ENCODE peak calls at places on chromosomes 5 and 9, in five cellular contexts. G, Q, Y, Z and I are unnamed samples.

GRCh38 chr5:157977957-157978505 is 119.1 kb upstream of the CLINT1 start:
- DNase-seq in G (no peak), Q (no peak), Y (no peak), Z (no peak), I (no peak)

GRCh38 chr5:94021246-94021645 is 279.8 kb upstream of the POU5F2 start:
- DNase-seq in G (peak), Q (no peak), Y (peak), Z (peak), I (peak)

GRCh38 chr5:170332058-170332457 is 34.5 kb upstream of the LCP2 start:
- DNase-seq in G (no peak), Q (no peak), Y (no peak), Z (no peak), I (no peak)

GRCh38 chr5:74017112-74017511 is 391.1 kb downstream of the ARHGEF28 start:
- DNase-seq in G (no peak), Q (no peak), Y (peak), Z (peak), I (peak)

GRCh38 chr5:86152988-86153560 is 464.7 kb upstream of the COX7C start:
- DNase-seq in G (no peak), Q (no peak), Y (no peak), Z (no peak), I (no peak)

GRCh38 chr9:96025995-96026572 is 150.6 kb downstream of the ERCC6L2 start:
- DNase-seq in G (no peak), Q (no peak), Y (no peak), Z (no peak), I (no peak)

GRCh38 chr5:72647806-72648205 is 140.6 kb upstream of the ZNF366 start:
- DNase-seq in G (peak), Q (no peak), Y (peak), Z (no peak), I (no peak)

GRCh38 chr5:55438931-55439477 is 95.8 kb downstream of the PLPP1 start:
- DNase-seq in G (peak), Q (no peak), Y (peak), Z (no peak), I (peak)

GRCh38 chr9:127974769-127975261 is 6.0 kb downstream of the EEIG1 start:
- DNase-seq in G (peak), Q (no peak), Y (no peak), Z (no peak), I (no peak)

GRCh38 chr5:137395011-137395755 is 103.9 kb downstream of the SPOCK1 start:
- DNase-seq in G (no peak), Q (no peak), Y (peak), Z (peak), I (no peak)

GRCh38 chr5:171714286-171714685 is 71.3 kb upstream of the SMIM23 start:
- DNase-seq in G (no peak), Q (no peak), Y (no peak), Z (no peak), I (no peak)

GRCh38 chr5:163221581-163221980 is 215.8 kb upstream of the CCNG1 start:
- DNase-seq in G (no peak), Q (no peak), Y (no peak), Z (no peak), I (no peak)